ENCODE peak calls at places on chromosomes 16 and 17, in seven cellular contexts. T is HFF-Myc, U is foreskin fibroblast, Y is PC-3, M is astrocyte of the spinal cord, F is A549, B is NB4. J is an unnamed sample.

GRCh38 chr17:17598003-17598402 is 6.5 kb upstream of the PEMT start:
- DNase-seq in U (no peak), F (no peak), M (no peak), B (no peak), Y (no peak), T (no peak), J (no peak)

GRCh38 chr16:49856741-49857330 is 924 bp upstream of the ZNF423 start:
- DNase-seq in M (peak), U (peak), B (peak), Y (peak), F (peak), T (peak), J (no peak)

GRCh38 chr16:49652441-49653175 is 203.3 kb downstream of the ZNF423 start:
- DNase-seq in F (no peak), Y (no peak), U (peak), T (no peak), B (no peak), M (peak), J (no peak)

GRCh38 chr16:3131755-3132377 is 3.0 kb upstream of the ZNF213 start:
- DNase-seq in M (peak), Y (peak), T (no peak), B (peak), U (peak), F (peak), J (no peak)

GRCh38 chr16:49150341-49150740 is 131.3 kb downstream of the CBLN1 start:
- DNase-seq in B (no peak), Y (no peak), T (no peak), F (no peak), M (no peak), U (no peak), J (no peak)

GRCh38 chr17:58302171-58302918 is 21.6 kb upstream of the MPO start:
- DNase-seq in F (no peak), B (no peak), M (no peak), T (no peak), Y (no peak), U (no peak), J (no peak)

GRCh38 chr17:3993493-3994220 is 29.4 kb upstream of the ATP2A3 start:
- DNase-seq in U (no peak), T (no peak), F (no peak), B (no peak), M (no peak), Y (no peak), J (no peak)

GRCh38 chr17:79591695-79592094 is 19.2 kb downstream of the RBFOX3 start:
- DNase-seq in Y (no peak), U (no peak), B (no peak), M (no peak), F (no peak), T (no peak), J (no peak)

GRCh38 chr16:85148959-85149358 is 36.7 kb upstream of the CIBAR2 start:
- DNase-seq in B (no peak), T (no peak), U (peak), F (peak), M (no peak), Y (peak), J (no peak)

GRCh38 chr16:5015887-5016286 is 17.8 kb downstream of the NAGPA start:
- DNase-seq in F (no peak), B (no peak), M (no peak), U (no peak), T (no peak), Y (no peak), J (no peak)

GRCh38 chr16:89324056-89325010 is 106.8 kb downstream of the ZNF778 start:
- DNase-seq in T (no peak), M (peak), B (no peak), F (no peak), Y (peak), U (peak), J (no peak)

GRCh38 chr17:11636771-11637170 is 38.5 kb downstream of the DNAH9 start:
- DNase-seq in Y (no peak), T (no peak), B (no peak), F (no peak), M (no peak), U (no peak), J (no peak)

GRCh38 chr17:59038734-59039133 is 67.9 kb downstream of the TRIM37 start:
- DNase-seq in Y (no peak), U (peak), T (no peak), M (peak), B (no peak), F (no peak), J (no peak)

GRCh38 chr16:88763502-88764053 is 21.4 kb downstream of the PIEZO1 start:
- DNase-seq in F (no peak), B (no peak), T (no peak), U (peak), Y (no peak), M (no peak), J (no peak)

GRCh38 chr17:40110026-40110425 is 9.6 kb upstream of the NR1D1 start:
- DNase-seq in M (no peak), T (no peak), U (no peak), Y (no peak), B (no peak), F (no peak), J (no peak)

GRCh38 chr17:48123111-48123510 is 15.5 kb downstream of the SNX11 start:
- DNase-seq in M (no peak), B (no peak), U (no peak), F (no peak), T (no peak), Y (no peak), J (no peak)

GRCh38 chr17:50055055-50055425 is 870 bp upstream of the ITGA3 start:
- DNase-seq in T (no peak), F (peak), M (no peak), U (peak), Y (peak), B (no peak), J (no peak)

GRCh38 chr17:10875411-10875810 is 37.5 kb upstream of the PIRT start:
- DNase-seq in T (no peak), B (peak), M (no peak), Y (peak), U (peak), F (peak), J (no peak)

GRCh38 chr17:61556224-61557188 is 34.5 kb downstream of the NACA2 start:
- DNase-seq in M (peak), F (no peak), U (peak), T (no peak), Y (peak), B (no peak), J (no peak)

GRCh38 chr17:61554209-61554608 is 36.8 kb downstream of the NACA2 start:
- DNase-seq in U (no peak), Y (no peak), F (no peak), B (no peak), T (no peak), M (no peak), J (no peak)

GRCh38 chr17:61547113-61547512 is 43.9 kb downstream of the NACA2 start:
- DNase-seq in T (no peak), B (no peak), F (no peak), M (no peak), U (no peak), Y (no peak), J (no peak)

GRCh38 chr17:61555127-61555531 is 35.9 kb downstream of the NACA2 start:
- DNase-seq in T (no peak), U (no peak), M (no peak), Y (no peak), F (no peak), B (no peak), J (no peak)

GRCh38 chr17:61551255-61551742 is 39.7 kb downstream of the NACA2 start:
- DNase-seq in U (peak), Y (peak), B (peak), T (peak), M (peak), F (peak), J (peak)
- TF ChIP-seq CTCF in U (peak), Y (peak), B (peak), T (peak), M (peak), F (peak), J (peak)

GRCh38 chr16:30948956-30949654 is at the start of gene ORAI3:
- DNase-seq in B (peak), M (peak), T (no peak), Y (peak), F (peak), U (peak), J (no peak)

GRCh38 chr16:30951193-30951592 is 2.3 kb downstream of the ORAI3 start:
- DNase-seq in M (no peak), Y (no peak), B (no peak), U (no peak), T (no peak), F (no peak), J (no peak)

GRCh38 chr16:30948087-30948955 is 547 bp upstream of the ORAI3 start:
- DNase-seq in M (peak), T (peak), B (peak), U (peak), Y (peak), F (peak), J (peak)

GRCh38 chr16:30950516-30951073 is 1.7 kb downstream of the ORAI3 start:
- DNase-seq in U (no peak), B (no peak), M (no peak), F (no peak), Y (no peak), T (no peak), J (no peak)

DNA sequence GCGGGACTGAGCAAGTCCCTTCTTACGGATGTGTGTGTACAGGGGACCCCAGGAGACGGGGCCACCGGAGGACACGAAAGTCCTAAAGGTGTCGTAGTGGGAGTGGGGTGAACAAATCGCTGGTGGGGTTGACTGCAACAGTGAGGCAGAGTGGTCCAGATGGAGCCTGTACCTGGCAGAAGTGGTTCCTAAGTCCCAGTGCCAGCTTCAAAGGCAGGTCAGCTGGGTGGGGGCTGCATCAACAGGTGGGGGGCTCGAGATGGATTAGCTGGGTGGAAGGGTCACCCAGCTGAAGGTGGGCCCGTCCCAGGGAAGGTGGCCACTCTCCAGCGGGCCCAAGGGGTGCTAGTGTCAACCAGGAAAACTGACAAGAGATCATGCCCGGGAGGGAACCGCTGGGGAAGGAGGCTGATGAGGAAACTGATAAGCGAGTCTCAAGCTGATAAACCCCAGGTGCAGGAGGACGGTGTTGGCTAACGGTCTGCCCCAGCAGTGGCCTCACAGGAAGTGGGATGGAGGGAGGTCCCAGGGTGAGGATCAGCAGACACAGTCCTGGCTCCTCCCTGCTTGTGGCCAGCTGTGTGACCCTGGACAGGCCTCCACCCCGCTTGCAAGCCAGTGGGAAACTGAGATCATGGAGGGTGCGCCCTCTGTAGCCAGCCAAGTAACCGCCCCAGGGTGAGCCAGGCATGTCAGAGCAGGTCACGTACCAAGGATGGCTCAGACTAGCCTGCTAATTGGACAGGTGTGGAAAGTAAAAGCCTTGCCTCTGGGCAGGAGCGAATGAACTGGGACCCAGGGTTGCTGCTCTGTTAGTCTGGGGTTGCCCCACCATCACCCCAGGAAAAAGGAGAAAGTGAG is 1.0 kb downstream of the ORAI3 start:
- DNase-seq in U (peak), M (peak), T (peak), F (peak), B (peak), Y (peak), J (peak)
- TF ChIP-seq CTCF in U (no peak), M (no peak), T (no peak), F (peak), B (peak), Y (no peak), J (no peak)

GRCh38 chr16:75580-76501 is 2.2 kb upstream of the MPG start:
- DNase-seq in U (peak), F (no peak), Y (no peak), T (no peak), B (peak), M (peak), J (no peak)
- TF ChIP-seq CTCF in U (peak), F (no peak), Y (no peak), T (peak), B (peak), M (peak), J (peak)

GRCh38 chr17:30805944-30806456 is 18.5 kb downstream of the CRLF3 start:
- DNase-seq in M (no peak), B (no peak), Y (no peak), F (no peak), T (no peak), U (no peak), J (no peak)
- TF ChIP-seq CTCF in M (peak), B (peak), Y (peak), F (peak), T (no peak), U (peak), J (peak)

J was measured in BJ.